ENCODE peak calls at places on chromosomes 12 and 14, in four cellular contexts. M, K, V and H are unnamed samples.

GRCh38 chr12:53489242-53489915 is 9.9 kb downstream of the MAP3K12 start:
- DNase-seq in K (no peak), M (no peak), V (no peak), H (no peak)

GRCh38 chr12:77124767-77125166 is 59.4 kb upstream of the E2F7 start:
- DNase-seq in M (no peak), V (no peak), K (no peak), H (no peak)

GRCh38 chr12:6332459-6332858 is 9.4 kb downstream of the TNFRSF1A start:
- DNase-seq in V (no peak), M (peak), K (no peak), H (no peak)

GRCh38 chr12:122854554-122854953 is 19.3 kb downstream of the HIP1R start:
- DNase-seq in K (no peak), V (no peak), M (no peak), H (no peak)

GRCh38 chr14:84976805-84977204 is 553.1 kb upstream of the FLRT2 start:
- DNase-seq in V (no peak), K (no peak), M (no peak), H (no peak)

GRCh38 chr14:73227812-73228781 is 9.2 kb upstream of the PAPLN start:
- DNase-seq in K (peak), V (no peak), M (peak), H (peak)

GRCh38 chr12:113106361-113106760 is 29.2 kb downstream of the RASAL1 start:
- DNase-seq in V (no peak), K (no peak), M (no peak), H (no peak)

GRCh38 chr12:74732801-74733200 is 195.2 kb downstream of the ATXN7L3B start:
- DNase-seq in V (no peak), K (no peak), M (no peak), H (no peak)

GRCh38 chr12:106954462-106955376 is 988 bp upstream of the TMEM263 start:
- DNase-seq in M (peak), V (peak), K (no peak), H (peak)

GRCh38 chr12:91622981-91623380 is 440.4 kb upstream of the DCN start:
- DNase-seq in V (no peak), M (no peak), K (no peak), H (no peak)

GRCh38 chr14:102362084-102362483 is 606 bp downstream of the CINP start:
- DNase-seq in V (no peak), M (peak), K (no peak), H (no peak)

GRCh38 chr12:113237748-113238147 is 16.5 kb downstream of the TPCN1 start:
- DNase-seq in V (no peak), M (no peak), K (no peak), H (no peak)

GRCh38 chr12:54125950-54126695 is 62.7 kb downstream of the SMUG1 start:
- DNase-seq in M (no peak), K (no peak), V (peak), H (peak)

GRCh38 chr12:57604454-57605307 is at the start of gene DTX3:
- DNase-seq in V (no peak), M (no peak), K (no peak), H (peak)

GRCh38 chr12:11576104-11576503 is 73.4 kb upstream of the ETV6 start:
- DNase-seq in K (peak), V (no peak), M (peak), H (no peak)

GRCh38 chr12:107610030-107610859 is 75.4 kb upstream of the PWP1 start:
- DNase-seq in V (no peak), K (no peak), M (peak), H (peak)

GRCh38 chr12:76216585-76217472 is 131.4 kb downstream of the BBS10 start:
- DNase-seq in V (no peak), M (peak), K (no peak), H (no peak)

GRCh38 chr12:46371718-46372130 is 849 bp downstream of the SLC38A2 start:
- DNase-seq in K (no peak), V (peak), M (peak), H (no peak)

GRCh38 chr14:23727566-23728335 is 91.6 kb downstream of the DHRS2 start:
- DNase-seq in K (peak), V (no peak), M (peak), H (no peak)
- TF ChIP-seq CTCF in K (peak), V (no peak), M (peak), H (peak)

DNA sequence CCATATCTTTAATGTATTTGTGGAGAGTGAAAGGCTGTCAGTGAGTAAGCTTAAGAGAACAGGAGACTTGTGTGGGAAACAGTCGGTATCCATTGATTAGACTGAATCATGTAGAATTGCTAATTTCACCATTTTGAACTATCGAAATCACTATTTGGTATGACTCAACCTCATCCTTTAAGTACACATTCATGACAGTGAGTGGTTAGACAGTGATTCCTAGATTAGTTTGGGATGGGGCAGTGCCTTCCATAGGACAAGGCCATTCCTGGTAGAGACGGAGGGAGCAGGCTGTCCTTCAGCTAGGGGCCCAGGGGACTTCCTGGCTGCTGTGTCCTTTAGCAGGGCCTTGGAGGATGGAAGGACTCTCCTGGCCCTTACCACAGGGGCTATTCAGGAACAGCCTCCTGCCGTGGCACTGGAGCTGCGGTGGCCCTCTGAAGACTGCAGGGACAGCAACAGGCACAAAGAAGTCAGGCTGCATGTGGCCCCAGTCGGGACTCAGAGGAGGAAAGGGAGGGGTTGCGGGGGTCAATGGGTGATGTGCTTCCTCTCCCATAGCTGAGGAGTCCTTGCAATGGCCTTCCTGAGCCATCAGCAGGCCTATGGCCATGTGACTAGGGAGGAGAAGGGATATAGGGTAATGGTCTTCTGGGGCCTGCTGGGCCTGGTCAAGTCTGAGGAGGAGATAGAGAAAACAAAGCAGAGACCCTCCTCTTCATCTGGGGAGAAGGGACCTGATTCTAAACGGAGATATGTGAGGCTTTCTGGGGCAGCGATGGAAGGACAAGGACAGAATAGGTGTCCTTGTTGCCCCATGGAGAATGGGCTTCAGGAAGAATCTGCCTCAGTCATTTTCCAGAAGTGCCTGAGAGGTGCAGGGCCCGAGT is 11.2 kb downstream of the SERPINA1 start:
- DNase-seq in M (no peak), V (no peak), K (no peak), H (no peak)
- TF ChIP-seq CTCF in M (no peak), V (no peak), K (no peak), H (no peak)

GRCh38 chr12:93537769-93538168 is 34.7 kb upstream of the SOCS2 start:
- DNase-seq in K (no peak), V (no peak), M (no peak), H (no peak)
- TF ChIP-seq CTCF in K (peak), V (no peak), M (peak), H (peak)

DNA sequence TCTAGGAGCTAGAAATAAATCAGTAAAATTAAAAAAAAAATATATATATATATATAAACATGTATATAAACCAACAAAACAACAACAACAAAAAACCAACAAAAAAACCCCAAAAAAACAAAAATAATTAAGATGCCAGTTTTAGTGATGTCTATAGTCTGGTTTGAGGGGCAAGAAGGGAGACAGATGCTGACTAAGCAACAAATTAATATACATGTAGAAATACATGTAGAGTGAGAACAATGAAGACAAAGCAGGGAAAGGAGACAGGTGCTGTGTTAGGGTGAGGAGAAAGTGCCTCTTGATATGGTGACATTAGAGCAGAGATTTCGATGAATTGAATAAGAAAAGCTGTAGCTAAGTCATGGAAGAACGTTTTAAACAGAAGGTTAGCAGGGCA is 477.9 kb downstream of the APAF1 start:
- DNase-seq in K (no peak), V (no peak), M (no peak), H (no peak)
- TF ChIP-seq CTCF in K (no peak), V (no peak), M (no peak), H (no peak)

GRCh38 chr14:24271834-24272263 is 452 bp upstream of the RABGGTA start:
- DNase-seq in K (no peak), M (no peak), V (no peak), H (no peak)

GRCh38 chr14:24272442-24272841 is 1.0 kb upstream of the RABGGTA start:
- DNase-seq in K (no peak), M (no peak), V (no peak), H (no peak)

GRCh38 chr14:24274101-24274543 is 2.7 kb upstream of the RABGGTA start:
- DNase-seq in M (no peak), V (peak), K (no peak), H (no peak)

GRCh38 chr14:24275524-24276139 is 4.2 kb upstream of the RABGGTA start:
- DNase-seq in K (no peak), V (no peak), M (no peak), H (no peak)

DNA sequence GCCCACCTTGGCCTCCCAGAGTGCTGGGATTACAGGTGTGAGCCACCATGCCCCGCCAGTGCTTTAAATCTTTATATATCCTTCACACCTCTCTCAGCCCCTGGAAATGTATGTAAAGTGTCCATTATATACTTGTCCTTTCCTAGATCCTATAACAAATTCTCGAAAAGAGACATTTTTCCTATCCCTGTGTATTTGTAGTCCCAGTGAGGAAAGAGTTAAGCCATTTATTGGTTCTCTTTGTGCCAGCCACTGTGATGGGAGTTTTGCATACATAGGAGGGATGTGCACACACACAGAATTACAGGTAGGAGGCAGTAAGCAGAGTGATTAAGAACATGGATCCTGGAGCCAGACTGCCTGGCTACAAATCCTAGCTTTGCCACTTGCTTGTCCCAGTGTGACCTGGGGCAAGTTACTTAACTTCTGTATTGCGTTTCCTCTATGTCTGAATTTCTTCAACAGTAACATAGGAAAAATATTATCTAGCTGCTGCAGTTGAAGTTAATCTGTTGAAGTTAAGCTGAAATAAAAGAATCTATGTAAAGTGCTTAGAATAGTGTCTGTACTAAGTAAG is 2.1 kb upstream of the RABGGTA start:
- DNase-seq in V (no peak), K (no peak), M (no peak), H (no peak)
- TF ChIP-seq CTCF in V (no peak), K (no peak), M (peak), H (no peak)

GRCh38 chr14:69559581-69560011 is 15.1 kb downstream of the CCDC177 start:
- DNase-seq in K (no peak), M (no peak), V (no peak), H (peak)

GRCh38 chr14:69554500-69554899 is 20.2 kb downstream of the CCDC177 start:
- DNase-seq in K (no peak), M (no peak), V (no peak), H (no peak)

GRCh38 chr14:69561893-69562292 is 12.8 kb downstream of the CCDC177 start:
- DNase-seq in M (no peak), K (no peak), V (no peak), H (no peak)

GRCh38 chr14:69560826-69561225 is 13.8 kb downstream of the CCDC177 start:
- DNase-seq in V (no peak), M (no peak), K (no peak), H (no peak)

GRCh38 chr14:69558774-69559173 is 15.9 kb downstream of the CCDC177 start:
- DNase-seq in M (no peak), K (no peak), V (no peak), H (no peak)
- TF ChIP-seq CTCF in M (no peak), K (no peak), V (no peak), H (no peak)